ENCODE peak calls at places on chromosomes 11 and 22, in eight cellular contexts. N is GM23248; B is fibroblast of lung; V is dorsolateral prefrontal cortex; Z is progenitor cell of endocrine pancreas; D is brain microvascular endothelial cell; L is globus pallidus; F is stimulated activated CD4-positive, alpha-beta T cell treated with anti-CD3 and anti-CD28 coated beads, TNF-alpha, amount 100 ng/mL, for 24 hours. J is an unnamed sample.

GRCh38 chr22:27980424-27981148 is 61.5 kb upstream of the PITPNB start:
- DNase-seq in N (no peak), B (no peak), V (no peak), Z (no peak), D (no peak), L (no peak), F (no peak), J (no peak)

GRCh38 chr11:61332266-61332822 is 561 bp downstream of the DDB1 start:
- DNase-seq in N (peak), B (peak), V (no peak), Z (no peak), D (peak), L (peak), F (no peak), J (no peak)

GRCh38 chr22:17576475-17576874 is 13.2 kb downstream of the SLC25A18 start:
- DNase-seq in N (peak), B (peak), V (no peak), Z (no peak), D (peak), L (no peak), F (no peak), J (no peak)

GRCh38 chr11:12893787-12894672 is 115.1 kb upstream of the RASSF10 start:
- DNase-seq in N (peak), B (peak), V (peak), Z (peak), D (peak), L (peak), F (peak), J (peak)

GRCh38 chr11:103395612-103396011 is 286.4 kb downstream of the DYNC2H1 start:
- DNase-seq in N (peak), B (peak), V (no peak), Z (no peak), D (peak), L (no peak), F (no peak), J (no peak)

GRCh38 chr11:121657191-121657590 is 204.4 kb upstream of the SORL1-AS1 start:
- DNase-seq in N (peak), B (no peak), V (no peak), Z (no peak), D (no peak), L (no peak), F (no peak), J (no peak)

GRCh38 chr11:27468209-27468608 is 4.4 kb downstream of the LGR4 start:
- DNase-seq in N (peak), B (peak), V (no peak), Z (no peak), D (no peak), L (no peak), F (no peak), J (no peak)

GRCh38 chr11:19975414-19975990 is 184.8 kb downstream of the DBX1 start:
- DNase-seq in N (no peak), B (no peak), V (no peak), Z (no peak), D (no peak), L (no peak), F (no peak), J (no peak)

GRCh38 chr11:59429924-59430516 is 3.8 kb upstream of the OR5A2 start:
- DNase-seq in N (peak), B (peak), V (no peak), Z (peak), D (peak), L (peak), F (no peak), J (peak)

GRCh38 chr11:60118333-60118732 is 29.9 kb downstream of the MS4A2 start:
- DNase-seq in N (no peak), B (no peak), V (no peak), Z (no peak), D (no peak), L (no peak), F (no peak), J (no peak)

GRCh38 chr11:64566915-64567882 is 23.8 kb upstream of the SLC22A12 start:
- DNase-seq in N (no peak), B (no peak), V (no peak), Z (no peak), D (no peak), L (no peak), F (no peak), J (no peak)

GRCh38 chr22:31313366-31314147 is 21.3 kb upstream of the PIK3IP1 start:
- DNase-seq in N (peak), B (peak), V (peak), Z (peak), D (peak), L (peak), F (peak), J (peak)

GRCh38 chr11:114180301-114181055 is 115.7 kb upstream of the NNMT start:
- DNase-seq in N (peak), B (no peak), V (no peak), Z (no peak), D (no peak), L (peak), F (no peak), J (no peak)

GRCh38 chr11:126318642-126319373 is 14.9 kb downstream of the DCPS start:
- DNase-seq in N (peak), B (peak), V (no peak), Z (no peak), D (peak), L (peak), F (no peak), J (no peak)

GRCh38 chr11:47879259-47880184 is 31.4 kb upstream of the NUP160 start:
- DNase-seq in N (no peak), B (no peak), V (no peak), Z (no peak), D (no peak), L (no peak), F (no peak), J (no peak)

GRCh38 chr22:46067159-46068111 is 82.9 kb upstream of the PPARA start:
- DNase-seq in N (peak), B (peak), V (peak), Z (no peak), D (no peak), L (no peak), F (no peak), J (no peak)

GRCh38 chr22:46535876-46536558 is 1.4 kb downstream of the CELSR1 start:
- DNase-seq in N (no peak), B (no peak), V (no peak), Z (no peak), D (no peak), L (no peak), F (no peak), J (no peak)

GRCh38 chr11:27124514-27125264 is 84.1 kb downstream of the BBOX1 start:
- DNase-seq in N (peak), B (no peak), V (no peak), Z (no peak), D (no peak), L (no peak), F (no peak), J (no peak)

GRCh38 chr11:115459563-115459962 is 44.7 kb downstream of the CADM1 start:
- DNase-seq in N (no peak), B (peak), V (no peak), Z (no peak), D (no peak), L (no peak), F (no peak), J (no peak)

GRCh38 chr11:73198677-73199076 is 19.4 kb upstream of the P2RY2 start:
- DNase-seq in N (no peak), B (peak), V (no peak), Z (no peak), D (peak), L (no peak), F (no peak), J (no peak)

GRCh38 chr11:101915811-101916291 is 471 bp downstream of the ANGPTL5 start:
- DNase-seq in N (peak), B (peak), V (no peak), Z (no peak), D (peak), L (peak), F (no peak), J (no peak)

GRCh38 chr11:83689062-83689461 is 402.9 kb upstream of the CCDC90B start:
- DNase-seq in N (peak), B (no peak), V (no peak), Z (no peak), D (no peak), L (no peak), F (no peak), J (no peak)

GRCh38 chr22:19688301-19689290 is 25.7 kb upstream of the SEPTIN5 start:
- DNase-seq in N (no peak), B (no peak), V (no peak), Z (no peak), D (no peak), L (no peak), F (no peak), J (no peak)

GRCh38 chr22:32802291-32802826 is 854 bp downstream of the TIMP3 start:
- DNase-seq in N (peak), B (peak), V (no peak), Z (no peak), D (no peak), L (no peak), F (no peak), J (no peak)

GRCh38 chr22:49623176-49623575 is 204.5 kb downstream of the BRD1 start:
- DNase-seq in N (no peak), B (no peak), V (no peak), Z (no peak), D (no peak), L (no peak), F (no peak), J (no peak)

GRCh38 chr11:95680169-95680929 is 109.2 kb downstream of the FAM76B start:
- DNase-seq in N (peak), B (peak), V (no peak), Z (no peak), D (peak), L (no peak), F (no peak), J (no peak)

GRCh38 chr11:81995907-81996306 is 737.8 kb downstream of the FAM181B start:
- DNase-seq in N (no peak), B (no peak), V (no peak), Z (no peak), D (no peak), L (no peak), F (no peak), J (no peak)

GRCh38 chr11:70603064-70603755 is 204.9 kb downstream of the CTTN start:
- DNase-seq in N (no peak), B (no peak), V (no peak), Z (no peak), D (no peak), L (no peak), F (no peak), J (no peak)

GRCh38 chr22:28906312-28906711 is 22.9 kb downstream of the ZNRF3 start:
- DNase-seq in N (no peak), B (no peak), V (no peak), Z (no peak), D (no peak), L (no peak), F (no peak), J (no peak)

GRCh38 chr11:94934836-94935235 is 38.5 kb downstream of the CWC15 start:
- DNase-seq in N (peak), B (no peak), V (no peak), Z (no peak), D (no peak), L (no peak), F (no peak), J (no peak)

GRCh38 chr11:64885367-64886286 is 7.2 kb upstream of the EHD1 start:
- DNase-seq in N (peak), B (peak), V (no peak), Z (no peak), D (peak), L (no peak), F (no peak), J (no peak)

GRCh38 chr11:33668468-33668825 is 32.2 kb downstream of the C11orf91 start:
- DNase-seq in N (no peak), B (peak), V (no peak), Z (no peak), D (no peak), L (no peak), F (no peak), J (no peak)

GRCh38 chr11:57482782-57483569 is 22.6 kb downstream of the RTN4RL2 start:
- DNase-seq in N (peak), B (no peak), V (no peak), Z (peak), D (peak), L (no peak), F (peak), J (peak)

GRCh38 chr11:114551060-114551459 is 8.6 kb downstream of the NXPE1 start:
- DNase-seq in N (no peak), B (no peak), V (no peak), Z (no peak), D (no peak), L (no peak), F (no peak), J (no peak)

GRCh38 chr22:35349704-35350538 is 31.0 kb upstream of the HMOX1 start:
- DNase-seq in N (peak), B (peak), V (no peak), Z (no peak), D (no peak), L (no peak), F (no peak), J (no peak)

GRCh38 chr11:69166186-69167115 is 10.7 kb downstream of the SMIM38 start:
- DNase-seq in N (peak), B (peak), V (no peak), Z (no peak), D (peak), L (no peak), F (peak), J (peak)

GRCh38 chr22:46245515-46245914 is 4.6 kb downstream of the CDPF1 start:
- DNase-seq in N (no peak), B (no peak), V (peak), Z (no peak), D (no peak), L (peak), F (no peak), J (no peak)

J was measured in activated T-cell treated with anti-CD3 and anti-CD28 coated beads for 4 hours.